ENCODE peak calls at places on chromosomes 13 and 19, in ten cellular contexts. One of them, this sample, is unnamed.

GRCh38 chr19:45876411-45877197 is 9.3 kb downstream of the IRF2BP1 start:
- DNase-seq in body of pancreas: peak
- DNase-seq in PC-3: no peak
- DNase-seq in neural progenitor cell: peak
- DNase-seq in cardiac muscle cell: peak
- DNase-seq in IMR-90: peak
- DNase-seq in endodermal cell: peak
- DNase-seq in heart left ventricle: peak
- DNase-seq in bronchial epithelial cell: no peak
- DNase-seq in B cell: peak
- DNase-seq in this sample: no peak

GRCh38 chr19:46471116-46471733 is at the start of gene PNMA8A:
- DNase-seq in body of pancreas: peak
- DNase-seq in PC-3: no peak
- DNase-seq in neural progenitor cell: peak
- DNase-seq in cardiac muscle cell: peak
- DNase-seq in IMR-90: peak
- DNase-seq in endodermal cell: peak
- DNase-seq in heart left ventricle: peak
- DNase-seq in bronchial epithelial cell: no peak
- DNase-seq in B cell: no peak
- DNase-seq in this sample: peak

GRCh38 chr19:56808717-56809392 is 31.7 kb downstream of the PEG3 start:
- DNase-seq in body of pancreas: no peak
- DNase-seq in PC-3: no peak
- DNase-seq in neural progenitor cell: no peak
- DNase-seq in cardiac muscle cell: no peak
- DNase-seq in IMR-90: no peak
- DNase-seq in endodermal cell: no peak
- DNase-seq in heart left ventricle: no peak
- DNase-seq in bronchial epithelial cell: no peak
- DNase-seq in B cell: no peak
- DNase-seq in this sample: no peak

GRCh38 chr13:27293873-27294515 is 23.4 kb downstream of the RASL11A start:
- DNase-seq in body of pancreas: no peak
- DNase-seq in PC-3: no peak
- DNase-seq in neural progenitor cell: no peak
- DNase-seq in cardiac muscle cell: no peak
- DNase-seq in IMR-90: no peak
- DNase-seq in endodermal cell: no peak
- DNase-seq in heart left ventricle: no peak
- DNase-seq in bronchial epithelial cell: no peak
- DNase-seq in B cell: no peak
- DNase-seq in this sample: no peak

GRCh38 chr19:12779162-12779993 is 4.0 kb upstream of the HOOK2 start:
- DNase-seq in body of pancreas: peak
- DNase-seq in PC-3: peak
- DNase-seq in neural progenitor cell: peak
- DNase-seq in cardiac muscle cell: peak
- DNase-seq in IMR-90: peak
- DNase-seq in endodermal cell: peak
- DNase-seq in heart left ventricle: peak
- DNase-seq in bronchial epithelial cell: no peak
- DNase-seq in B cell: no peak
- DNase-seq in this sample: no peak

GRCh38 chr19:6238643-6239281 is 41.0 kb downstream of the MLLT1 start:
- DNase-seq in body of pancreas: peak
- DNase-seq in PC-3: peak
- DNase-seq in neural progenitor cell: no peak
- DNase-seq in cardiac muscle cell: no peak
- DNase-seq in IMR-90: peak
- DNase-seq in endodermal cell: no peak
- DNase-seq in heart left ventricle: peak
- DNase-seq in bronchial epithelial cell: peak
- DNase-seq in B cell: no peak
- DNase-seq in this sample: no peak

GRCh38 chr13:72004236-72004635 is 137.2 kb upstream of the DACH1 start:
- DNase-seq in body of pancreas: no peak
- DNase-seq in PC-3: no peak
- DNase-seq in neural progenitor cell: no peak
- DNase-seq in cardiac muscle cell: no peak
- DNase-seq in IMR-90: no peak
- DNase-seq in endodermal cell: no peak
- DNase-seq in heart left ventricle: no peak
- DNase-seq in bronchial epithelial cell: no peak
- DNase-seq in B cell: no peak
- DNase-seq in this sample: no peak

GRCh38 chr19:8208119-8208709 is 956 bp upstream of the CERS4 start:
- DNase-seq in body of pancreas: peak
- DNase-seq in PC-3: peak
- DNase-seq in neural progenitor cell: peak
- DNase-seq in cardiac muscle cell: no peak
- DNase-seq in IMR-90: no peak
- DNase-seq in endodermal cell: peak
- DNase-seq in heart left ventricle: no peak
- DNase-seq in bronchial epithelial cell: no peak
- DNase-seq in B cell: peak
- DNase-seq in this sample: no peak

GRCh38 chr19:53511933-53512374 is 26.0 kb upstream of the ZNF331 start:
- DNase-seq in body of pancreas: peak
- DNase-seq in PC-3: peak
- DNase-seq in neural progenitor cell: peak
- DNase-seq in cardiac muscle cell: peak
- DNase-seq in IMR-90: peak
- DNase-seq in endodermal cell: peak
- DNase-seq in heart left ventricle: peak
- DNase-seq in bronchial epithelial cell: peak
- DNase-seq in B cell: peak
- DNase-seq in this sample: peak

GRCh38 chr19:3557461-3558248 is at the start of gene MFSD12:
- DNase-seq in body of pancreas: peak
- DNase-seq in PC-3: peak
- DNase-seq in neural progenitor cell: peak
- DNase-seq in cardiac muscle cell: peak
- DNase-seq in IMR-90: peak
- DNase-seq in endodermal cell: peak
- DNase-seq in heart left ventricle: peak
- DNase-seq in bronchial epithelial cell: peak
- DNase-seq in B cell: peak
- DNase-seq in this sample: peak

DNA sequence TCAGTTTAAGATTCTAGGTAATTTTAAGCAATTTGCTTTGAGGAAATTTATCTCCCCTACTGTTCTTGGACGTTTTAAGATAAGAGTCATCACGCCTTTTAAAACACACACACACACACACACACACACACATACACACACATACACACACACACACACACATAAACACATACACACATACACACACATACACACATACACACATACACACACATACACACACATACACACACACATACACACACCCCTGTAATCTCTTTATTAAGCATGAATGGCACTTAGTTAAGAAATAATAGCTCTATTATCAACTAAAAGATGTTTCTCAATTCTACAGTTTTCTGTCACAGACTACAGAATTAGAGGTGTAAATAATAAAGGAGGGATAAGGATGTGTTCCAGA is 49.2 kb downstream of the EFNB2 start:
- DNase-seq in body of pancreas: no peak
- DNase-seq in PC-3: no peak
- DNase-seq in neural progenitor cell: no peak
- DNase-seq in cardiac muscle cell: no peak
- DNase-seq in IMR-90: no peak
- DNase-seq in endodermal cell: no peak
- DNase-seq in heart left ventricle: no peak
- DNase-seq in bronchial epithelial cell: no peak
- DNase-seq in B cell: no peak
- DNase-seq in this sample: no peak
- TF ChIP-seq CTCF in body of pancreas: no peak
- TF ChIP-seq CTCF in PC-3: no peak
- TF ChIP-seq CTCF in neural progenitor cell: no peak
- TF ChIP-seq CTCF in cardiac muscle cell: no peak
- TF ChIP-seq CTCF in IMR-90: no peak
- TF ChIP-seq CTCF in endodermal cell: no peak
- TF ChIP-seq CTCF in heart left ventricle: no peak
- TF ChIP-seq CTCF in bronchial epithelial cell: no peak
- TF ChIP-seq CTCF in B cell: no peak
- TF ChIP-seq CTCF in this sample: no peak

GRCh38 chr13:60577761-60578160 is 180.7 kb downstream of the TDRD3 start:
- DNase-seq in body of pancreas: no peak
- DNase-seq in PC-3: no peak
- DNase-seq in neural progenitor cell: no peak
- DNase-seq in cardiac muscle cell: no peak
- DNase-seq in IMR-90: no peak
- DNase-seq in endodermal cell: no peak
- DNase-seq in heart left ventricle: no peak
- DNase-seq in bronchial epithelial cell: no peak
- DNase-seq in B cell: no peak
- DNase-seq in this sample: no peak

GRCh38 chr13:60584976-60585375 is 188.0 kb downstream of the TDRD3 start:
- DNase-seq in body of pancreas: no peak
- DNase-seq in PC-3: no peak
- DNase-seq in neural progenitor cell: peak
- DNase-seq in cardiac muscle cell: no peak
- DNase-seq in IMR-90: no peak
- DNase-seq in endodermal cell: peak
- DNase-seq in heart left ventricle: no peak
- DNase-seq in bronchial epithelial cell: no peak
- DNase-seq in B cell: no peak
- DNase-seq in this sample: peak

GRCh38 chr13:60583911-60584753 is 187.1 kb downstream of the TDRD3 start:
- DNase-seq in body of pancreas: no peak
- DNase-seq in PC-3: peak
- DNase-seq in neural progenitor cell: peak
- DNase-seq in cardiac muscle cell: no peak
- DNase-seq in IMR-90: peak
- DNase-seq in endodermal cell: peak
- DNase-seq in heart left ventricle: no peak
- DNase-seq in bronchial epithelial cell: peak
- DNase-seq in B cell: no peak
- DNase-seq in this sample: peak

GRCh38 chr13:60583196-60583908 is 186.3 kb downstream of the TDRD3 start:
- DNase-seq in body of pancreas: no peak
- DNase-seq in PC-3: no peak
- DNase-seq in neural progenitor cell: peak
- DNase-seq in cardiac muscle cell: no peak
- DNase-seq in IMR-90: peak
- DNase-seq in endodermal cell: peak
- DNase-seq in heart left ventricle: no peak
- DNase-seq in bronchial epithelial cell: no peak
- DNase-seq in B cell: no peak
- DNase-seq in this sample: peak
- TF ChIP-seq CTCF in body of pancreas: no peak
- TF ChIP-seq CTCF in PC-3: no peak
- TF ChIP-seq CTCF in neural progenitor cell: peak
- TF ChIP-seq CTCF in cardiac muscle cell: peak
- TF ChIP-seq CTCF in IMR-90: no peak
- TF ChIP-seq CTCF in endodermal cell: peak
- TF ChIP-seq CTCF in heart left ventricle: no peak
- TF ChIP-seq CTCF in bronchial epithelial cell: no peak
- TF ChIP-seq CTCF in B cell: no peak
- TF ChIP-seq CTCF in this sample: peak

GRCh38 chr13:87975035-87975434 is 303.9 kb downstream of the SLITRK5 start:
- DNase-seq in body of pancreas: no peak
- DNase-seq in PC-3: no peak
- DNase-seq in neural progenitor cell: no peak
- DNase-seq in cardiac muscle cell: no peak
- DNase-seq in IMR-90: no peak
- DNase-seq in endodermal cell: no peak
- DNase-seq in heart left ventricle: no peak
- DNase-seq in bronchial epithelial cell: peak
- DNase-seq in B cell: no peak
- DNase-seq in this sample: no peak
- TF ChIP-seq CTCF in body of pancreas: no peak
- TF ChIP-seq CTCF in PC-3: no peak
- TF ChIP-seq CTCF in neural progenitor cell: no peak
- TF ChIP-seq CTCF in cardiac muscle cell: no peak
- TF ChIP-seq CTCF in IMR-90: no peak
- TF ChIP-seq CTCF in endodermal cell: no peak
- TF ChIP-seq CTCF in heart left ventricle: no peak
- TF ChIP-seq CTCF in bronchial epithelial cell: no peak
- TF ChIP-seq CTCF in B cell: no peak
- TF ChIP-seq CTCF in this sample: no peak

DNA sequence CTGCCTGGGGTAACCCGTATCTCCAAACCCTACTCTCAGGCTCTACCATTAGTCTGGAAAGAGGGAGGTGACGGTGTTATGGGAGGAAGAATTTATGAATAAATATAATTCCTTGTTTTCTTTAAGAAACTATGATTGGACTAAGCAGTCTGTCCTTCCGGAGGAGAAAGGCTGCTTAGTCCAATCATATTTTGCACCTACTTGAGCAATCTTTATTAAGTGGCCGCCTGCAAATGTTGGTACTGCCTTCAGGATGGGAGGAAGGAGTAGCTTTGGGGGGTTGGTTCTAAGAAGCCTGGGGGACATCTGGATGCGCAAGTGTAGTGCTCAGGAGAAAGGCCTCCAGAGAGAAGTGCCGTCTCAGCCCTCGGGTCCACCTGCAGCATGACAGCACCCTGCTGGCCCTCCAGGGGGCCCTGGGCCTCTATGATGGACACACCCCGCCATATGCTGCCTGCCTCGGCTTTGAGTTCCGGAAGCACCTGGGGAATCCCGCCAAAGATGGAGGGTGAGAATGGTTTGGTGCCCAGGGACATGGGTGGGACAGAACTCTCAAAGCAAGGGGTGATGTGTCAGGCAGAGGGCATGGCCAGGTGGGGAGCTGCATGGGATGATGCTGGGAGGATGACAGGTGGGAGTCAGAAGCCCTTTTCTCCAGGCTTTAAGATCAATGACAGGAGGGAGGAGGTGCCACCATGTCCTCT is 4.0 kb downstream of the ACP4 start:
- DNase-seq in body of pancreas: peak
- DNase-seq in PC-3: peak
- DNase-seq in neural progenitor cell: no peak
- DNase-seq in cardiac muscle cell: no peak
- DNase-seq in IMR-90: no peak
- DNase-seq in endodermal cell: no peak
- DNase-seq in heart left ventricle: no peak
- DNase-seq in bronchial epithelial cell: no peak
- DNase-seq in B cell: peak
- DNase-seq in this sample: no peak
- TF ChIP-seq CTCF in body of pancreas: peak
- TF ChIP-seq CTCF in PC-3: peak
- TF ChIP-seq CTCF in neural progenitor cell: no peak
- TF ChIP-seq CTCF in cardiac muscle cell: no peak
- TF ChIP-seq CTCF in IMR-90: peak
- TF ChIP-seq CTCF in endodermal cell: no peak
- TF ChIP-seq CTCF in heart left ventricle: no peak
- TF ChIP-seq CTCF in bronchial epithelial cell: peak
- TF ChIP-seq CTCF in B cell: peak
- TF ChIP-seq CTCF in this sample: no peak

DNA sequence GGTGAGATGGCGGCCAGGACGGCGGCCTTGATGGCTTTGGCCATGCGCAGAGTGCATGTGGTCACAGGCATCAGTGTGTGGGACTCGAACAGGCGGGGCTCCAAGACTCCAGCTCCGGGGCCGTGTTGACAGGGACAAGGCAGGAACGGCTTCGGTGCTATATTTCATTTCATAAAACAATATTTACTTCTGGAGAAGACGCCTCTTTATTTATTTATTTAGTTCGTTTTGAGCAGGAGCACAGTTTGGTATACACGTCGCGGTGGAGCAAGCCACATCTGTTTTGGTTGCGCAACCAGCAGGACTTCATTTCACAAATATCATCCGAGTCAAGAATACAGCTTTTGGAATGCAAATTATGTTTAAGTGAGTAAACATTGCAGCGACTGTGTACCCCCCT is 166.7 kb upstream of the TSHZ3 start:
- DNase-seq in body of pancreas: no peak
- DNase-seq in PC-3: no peak
- DNase-seq in neural progenitor cell: no peak
- DNase-seq in cardiac muscle cell: no peak
- DNase-seq in IMR-90: no peak
- DNase-seq in endodermal cell: no peak
- DNase-seq in heart left ventricle: no peak
- DNase-seq in bronchial epithelial cell: no peak
- DNase-seq in B cell: no peak
- DNase-seq in this sample: no peak
- TF ChIP-seq CTCF in body of pancreas: no peak
- TF ChIP-seq CTCF in PC-3: no peak
- TF ChIP-seq CTCF in neural progenitor cell: no peak
- TF ChIP-seq CTCF in cardiac muscle cell: no peak
- TF ChIP-seq CTCF in IMR-90: no peak
- TF ChIP-seq CTCF in endodermal cell: no peak
- TF ChIP-seq CTCF in heart left ventricle: no peak
- TF ChIP-seq CTCF in bronchial epithelial cell: no peak
- TF ChIP-seq CTCF in B cell: no peak
- TF ChIP-seq CTCF in this sample: no peak